ENCODE peak calls at places on chromosome 21, in four cellular contexts. Q, W, D and V are unnamed samples. For H3K27me3 and H3K36me3, the result is how much of the 10 kb centered on the place peaks cover.

GRCh38 chr21:28781602-28782274 is 210.9 kb downstream of the LTN1 start:
- DNase-seq in Q (peak), W (no peak), D (peak), V (peak)

GRCh38 chr21:44377201-44377921 is 23.9 kb downstream of the TRPM2 start:
- DNase-seq in Q (no peak), W (no peak), D (peak), V (peak)

GRCh38 chr21:14569868-14570267 is 23.8 kb upstream of the SAMSN1 start:
- DNase-seq in Q (no peak), W (no peak), D (no peak), V (no peak)

GRCh38 chr21:38352536-38353219 is 95.9 kb downstream of the KCNJ15 start:
- DNase-seq in Q (peak), W (peak), D (peak), V (peak)

GRCh38 chr21:39238275-39238674 is 55.0 kb upstream of the PSMG1 start:
- DNase-seq in Q (peak), W (no peak), D (no peak), V (no peak)

GRCh38 chr21:39127506-39127905 is 55.7 kb downstream of the PSMG1 start:
- DNase-seq in Q (no peak), W (no peak), D (no peak), V (no peak)

GRCh38 chr21:16624468-16625102 is 888.3 kb upstream of the CXADR start:
- DNase-seq in Q (no peak), W (no peak), D (peak), V (no peak)

GRCh38 chr21:35508389-35508888 is 459.3 kb upstream of the RUNX1 start:
- DNase-seq in Q (peak), W (no peak), D (no peak), V (peak)

GRCh38 chr21:37758997-37759396 is 157.3 kb downstream of the KCNJ6 start:
- DNase-seq in Q (peak), W (no peak), D (peak), V (peak)

DNA sequence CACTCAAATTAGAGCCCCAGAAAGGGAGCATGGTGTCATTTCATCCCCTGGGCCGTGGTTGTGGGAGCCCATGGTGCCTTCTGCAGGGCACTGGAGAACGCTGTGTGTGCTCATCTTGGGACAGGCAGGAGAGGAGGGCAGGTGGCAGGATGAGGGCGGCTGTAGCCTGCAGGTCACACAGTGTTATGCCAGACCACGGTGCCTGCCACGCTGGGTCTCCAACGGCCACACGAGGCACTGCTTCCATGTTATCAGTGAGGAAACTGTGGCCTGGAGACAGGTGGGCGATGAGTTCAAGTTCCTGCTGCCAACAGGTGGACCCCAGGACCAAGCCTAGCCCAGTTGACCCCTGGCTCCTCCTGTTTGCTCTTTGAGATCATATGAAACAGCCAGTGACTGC is 21.0 kb downstream of the ABCG1 start:
- DNase-seq in Q (no peak), W (no peak), D (no peak), V (no peak)
- H3K27me3 ChIP-seq in Q (half or more), W (under half), D (under half), V (under half)

DNA sequence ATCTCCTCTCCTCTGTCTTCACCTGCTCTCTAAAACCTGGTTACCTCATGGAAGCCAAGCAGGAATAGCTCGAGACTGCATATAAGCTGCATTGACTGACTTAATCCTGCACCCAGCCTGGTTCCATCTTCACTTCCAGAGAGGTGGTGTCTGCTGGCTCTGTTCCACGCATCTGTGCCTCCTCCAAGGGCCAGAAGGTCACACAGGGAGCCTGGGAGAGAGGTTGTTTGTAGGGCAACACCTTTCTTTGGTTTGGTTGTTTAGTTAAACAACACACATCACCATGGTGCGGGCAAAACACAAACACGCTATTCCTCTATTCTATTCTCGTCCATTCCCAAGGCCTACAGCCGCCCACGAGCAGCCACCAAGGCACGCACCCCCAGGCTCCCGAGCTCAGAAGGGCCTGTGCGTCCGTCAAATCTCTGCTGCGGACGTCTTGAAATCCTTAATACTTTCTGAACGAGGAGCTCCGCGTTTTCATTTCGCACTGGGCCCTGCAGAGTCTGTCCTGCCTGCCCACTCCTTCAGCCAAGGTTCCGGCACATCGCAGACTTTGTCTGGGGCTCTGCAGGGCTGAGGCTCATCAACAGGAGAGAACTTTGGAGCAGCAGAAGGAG is 116.2 kb downstream of the RIPK4 start:
- DNase-seq in Q (no peak), W (peak), D (no peak), V (peak)
- H3K4me3 ChIP-seq in Q (no peak), W (no peak), D (no peak), V (no peak)

DNA sequence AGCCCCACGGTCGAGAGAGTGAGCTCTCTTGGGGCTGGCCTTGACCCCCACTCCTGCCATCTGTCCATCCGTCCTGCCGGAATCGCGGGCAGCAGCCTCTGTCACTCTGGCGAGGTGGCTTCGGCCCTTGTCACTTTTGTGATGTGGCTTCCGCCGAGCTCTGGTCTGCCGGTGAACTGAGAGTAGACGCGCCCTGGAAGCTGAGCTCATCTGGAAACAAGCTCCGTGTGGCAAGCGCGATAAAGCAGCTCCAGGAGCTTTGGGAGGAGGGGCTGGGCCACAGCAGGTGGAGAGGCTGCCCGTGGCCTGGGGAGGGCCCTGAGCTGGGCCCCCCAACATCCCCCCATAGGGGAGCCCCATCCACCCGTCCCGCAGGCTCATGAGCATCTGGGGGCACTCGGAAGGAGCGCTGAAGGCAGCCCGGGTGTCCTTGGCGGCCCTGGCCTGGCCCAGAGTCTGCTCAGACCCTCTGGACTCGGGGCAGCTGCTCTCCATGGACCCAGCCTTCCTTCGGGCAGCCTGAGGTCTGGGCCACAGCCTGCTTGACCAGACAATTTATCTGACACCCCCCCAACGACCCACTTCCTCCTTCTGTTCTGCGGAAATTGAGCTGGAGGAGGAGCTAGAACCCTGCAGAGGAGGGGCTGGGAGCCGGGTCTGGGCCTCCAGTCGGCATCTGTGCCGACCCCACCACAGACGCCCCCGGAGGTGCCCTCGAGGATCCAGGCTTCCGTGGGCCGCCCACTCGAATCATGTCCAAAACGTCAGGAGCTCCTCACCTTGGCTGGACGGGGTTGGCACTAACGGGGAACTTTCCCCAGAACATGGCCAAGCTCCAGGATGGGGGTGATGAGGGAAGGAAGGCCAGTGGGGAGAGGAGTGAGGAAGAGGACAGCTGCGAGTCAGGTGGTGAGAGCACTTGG is 59.1 kb downstream of the SLC19A1 start:
- DNase-seq in Q (no peak), W (no peak), D (no peak), V (no peak)
- H3K36me3 ChIP-seq in Q (under half), W (half or more), D (under half), V (under half)

GRCh38 chr21:42662430-42663199 is 9.2 kb downstream of the PDE9A start:
- DNase-seq in Q (no peak), W (no peak), D (no peak), V (no peak)
- H3K27me3 ChIP-seq in Q (under half), W (under half), D (under half), V (under half)

DNA sequence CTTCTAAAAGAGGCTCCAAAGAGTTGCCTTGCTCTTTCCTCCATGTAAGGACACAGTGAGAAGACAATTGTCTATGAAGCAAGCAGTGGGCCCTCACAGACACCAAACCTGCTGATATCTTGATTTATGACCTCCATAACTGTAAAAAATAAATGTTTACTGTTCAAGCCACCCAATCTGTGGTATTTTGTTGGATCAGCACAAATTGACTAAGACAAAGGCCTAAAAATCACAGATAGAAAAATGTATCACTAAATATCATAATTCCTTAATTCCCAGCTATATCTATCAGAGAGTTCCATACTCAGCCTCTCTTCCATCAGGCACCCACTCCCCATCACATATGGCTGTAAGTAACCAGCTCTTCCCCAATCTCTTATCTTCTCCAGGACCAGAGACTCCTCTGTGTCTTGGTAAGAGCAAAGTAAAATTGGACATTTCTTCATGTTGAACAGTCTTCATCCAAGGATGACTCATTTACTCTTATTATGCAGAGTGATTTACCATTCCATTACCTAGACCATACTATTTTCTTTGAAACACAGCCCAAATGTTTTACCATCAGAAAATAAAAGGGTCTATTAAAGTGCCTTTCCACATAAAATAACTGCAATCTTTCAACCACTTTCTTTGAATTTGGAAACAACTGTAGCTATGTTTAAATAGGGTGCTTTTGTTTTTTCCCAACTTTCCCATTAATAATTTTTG is 503.6 kb downstream of the MRPL39 start:
- DNase-seq in Q (no peak), W (no peak), D (no peak), V (no peak)
- H3K4me3 ChIP-seq in Q (no peak), W (no peak), D (no peak), V (no peak)

GRCh38 chr21:32337206-32337605 is 38.6 kb downstream of the MRAP start:
- DNase-seq in Q (no peak), W (no peak), D (no peak), V (no peak)
- H3K36me3 ChIP-seq in Q (half or more), W (half or more), D (half or more), V (under half)

GRCh38 chr21:41727784-41728763 is 38.8 kb downstream of the RIPK4 start:
- DNase-seq in Q (no peak), W (no peak), D (no peak), V (peak)
- H3K27me3 ChIP-seq in Q (under half), W (under half), D (under half), V (under half)